ENCODE peak calls at places on chromosomes 16 and 17, in five cellular contexts. One of them, this sample, is unnamed. For H3K9me3, H3K4me1 and H3K27me3, the result is how much of the 10 kb centered on the place peaks cover.

GRCh38 chr17:12133183-12133582 is 112.5 kb downstream of the MAP2K4 start:
- DNase-seq in CD4-positive, CD25-positive, alpha-beta regulatory T cell: no peak
- DNase-seq in BE2C: no peak
- DNase-seq in CD8-positive, alpha-beta memory T cell: no peak
- DNase-seq in cardiac muscle cell: no peak
- DNase-seq in this sample: no peak

GRCh38 chr17:81710514-81711308 is 1.4 kb upstream of the SLC25A10 start:
- DNase-seq in CD4-positive, CD25-positive, alpha-beta regulatory T cell: peak
- DNase-seq in BE2C: no peak
- DNase-seq in CD8-positive, alpha-beta memory T cell: no peak
- DNase-seq in cardiac muscle cell: no peak
- DNase-seq in this sample: no peak

GRCh38 chr16:9079430-9079812 is 12.0 kb upstream of the HAPSTR1 start:
- DNase-seq in CD4-positive, CD25-positive, alpha-beta regulatory T cell: no peak
- DNase-seq in BE2C: no peak
- DNase-seq in CD8-positive, alpha-beta memory T cell: no peak
- DNase-seq in cardiac muscle cell: no peak
- DNase-seq in this sample: no peak

GRCh38 chr16:25210758-25211157 is 6.0 kb upstream of the AQP8 start:
- DNase-seq in CD4-positive, CD25-positive, alpha-beta regulatory T cell: no peak
- DNase-seq in BE2C: no peak
- DNase-seq in CD8-positive, alpha-beta memory T cell: no peak
- DNase-seq in cardiac muscle cell: no peak
- DNase-seq in this sample: no peak

GRCh38 chr17:21296097-21297025 is 11.8 kb downstream of the MAP2K3 start:
- DNase-seq in CD4-positive, CD25-positive, alpha-beta regulatory T cell: no peak
- DNase-seq in BE2C: no peak
- DNase-seq in CD8-positive, alpha-beta memory T cell: no peak
- DNase-seq in cardiac muscle cell: no peak
- DNase-seq in this sample: peak

GRCh38 chr17:6633263-6633662 is 7.2 kb downstream of the KIAA0753 start:
- DNase-seq in CD4-positive, CD25-positive, alpha-beta regulatory T cell: no peak
- DNase-seq in BE2C: no peak
- DNase-seq in CD8-positive, alpha-beta memory T cell: no peak
- DNase-seq in cardiac muscle cell: no peak
- DNase-seq in this sample: no peak

GRCh38 chr17:17350491-17351355 is 47.5 kb downstream of the NT5M start:
- DNase-seq in CD4-positive, CD25-positive, alpha-beta regulatory T cell: no peak
- DNase-seq in BE2C: no peak
- DNase-seq in CD8-positive, alpha-beta memory T cell: no peak
- DNase-seq in cardiac muscle cell: peak
- DNase-seq in this sample: no peak

GRCh38 chr17:59416184-59416583 is 84.7 kb downstream of the YPEL2 start:
- DNase-seq in CD4-positive, CD25-positive, alpha-beta regulatory T cell: peak
- DNase-seq in BE2C: no peak
- DNase-seq in CD8-positive, alpha-beta memory T cell: no peak
- DNase-seq in cardiac muscle cell: peak
- DNase-seq in this sample: no peak

GRCh38 chr16:35193956-35194355 is 1734.5 kb downstream of the TP53TG3F start:
- DNase-seq in CD4-positive, CD25-positive, alpha-beta regulatory T cell: no peak
- DNase-seq in BE2C: no peak
- DNase-seq in CD8-positive, alpha-beta memory T cell: no peak
- DNase-seq in cardiac muscle cell: no peak
- DNase-seq in this sample: no peak
- H3K9me3 ChIP-seq in CD4-positive, CD25-positive, alpha-beta regulatory T cell: under half
- H3K9me3 ChIP-seq in BE2C: under half
- H3K9me3 ChIP-seq in CD8-positive, alpha-beta memory T cell: under half
- H3K9me3 ChIP-seq in cardiac muscle cell: under half
- H3K9me3 ChIP-seq in this sample: under half

DNA sequence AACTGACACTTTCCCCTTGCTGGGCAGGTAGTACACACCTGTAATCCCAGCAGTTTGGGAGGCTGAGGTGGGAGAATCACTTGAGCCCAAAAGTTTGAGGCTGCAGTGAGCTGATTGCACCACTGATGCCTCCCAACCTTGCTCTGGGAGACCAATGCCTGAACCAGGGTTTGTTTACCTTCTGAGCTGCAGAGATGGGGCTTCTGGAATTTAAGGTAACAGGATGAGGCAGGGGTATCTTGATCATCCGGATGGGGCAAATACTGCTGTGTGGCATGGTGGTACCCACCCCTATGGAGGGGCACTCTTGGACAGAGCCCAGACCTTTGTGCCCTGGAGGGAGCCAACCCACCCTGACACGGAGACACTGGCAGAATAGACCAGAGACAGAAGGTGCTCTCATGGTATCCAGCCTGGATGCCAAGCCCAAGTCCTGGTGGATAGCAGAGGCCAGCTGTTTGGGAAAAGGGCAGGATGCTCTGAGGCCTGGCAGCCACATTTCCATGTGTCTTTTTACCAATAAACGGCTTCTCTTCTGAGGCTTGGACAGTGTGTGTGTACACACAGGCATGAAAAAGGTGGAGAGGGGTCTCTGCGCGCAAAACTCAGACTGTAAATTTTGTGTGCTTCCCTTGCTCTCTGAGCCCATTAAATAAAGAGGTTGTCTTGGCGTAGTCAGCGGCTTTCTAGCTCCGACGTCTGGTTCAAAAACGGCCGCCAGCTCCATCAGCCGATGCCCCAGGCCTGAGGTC is 4.4 kb downstream of the ZNF48 start:
- DNase-seq in CD4-positive, CD25-positive, alpha-beta regulatory T cell: no peak
- DNase-seq in BE2C: peak
- DNase-seq in CD8-positive, alpha-beta memory T cell: no peak
- DNase-seq in cardiac muscle cell: no peak
- DNase-seq in this sample: no peak
- H3K4me1 ChIP-seq in CD4-positive, CD25-positive, alpha-beta regulatory T cell: under half
- H3K4me1 ChIP-seq in BE2C: under half
- H3K4me1 ChIP-seq in CD8-positive, alpha-beta memory T cell: under half
- H3K4me1 ChIP-seq in cardiac muscle cell: under half
- H3K4me1 ChIP-seq in this sample: under half

DNA sequence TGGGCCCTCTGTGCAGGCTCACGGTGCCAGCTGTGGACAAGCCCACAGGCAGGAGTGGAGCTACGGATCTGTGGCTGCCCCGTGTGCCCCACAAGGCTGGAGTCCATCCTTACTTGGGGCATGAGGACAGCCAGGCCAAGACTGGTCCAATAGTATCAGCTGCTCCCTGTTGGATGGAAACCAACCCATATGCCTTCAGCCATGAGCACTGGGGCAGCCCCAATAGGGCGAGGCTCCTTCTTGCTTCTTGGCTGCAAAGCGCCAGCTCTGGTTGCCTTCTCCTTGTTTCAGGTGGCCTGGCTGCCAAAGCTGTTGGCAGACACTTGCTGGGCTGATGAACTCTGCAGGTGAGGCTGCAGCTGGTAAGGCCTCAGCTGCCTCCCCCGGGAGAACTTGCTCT is 188.0 kb downstream of the ENGASE start:
- DNase-seq in CD4-positive, CD25-positive, alpha-beta regulatory T cell: no peak
- DNase-seq in BE2C: no peak
- DNase-seq in CD8-positive, alpha-beta memory T cell: no peak
- DNase-seq in cardiac muscle cell: no peak
- DNase-seq in this sample: no peak
- H3K27me3 ChIP-seq in CD4-positive, CD25-positive, alpha-beta regulatory T cell: under half
- H3K27me3 ChIP-seq in BE2C: half or more
- H3K27me3 ChIP-seq in CD8-positive, alpha-beta memory T cell: under half
- H3K27me3 ChIP-seq in cardiac muscle cell: under half
- H3K27me3 ChIP-seq in this sample: under half

GRCh38 chr16:35510701-35511100 is 2051.3 kb downstream of the TP53TG3F start:
- DNase-seq in CD4-positive, CD25-positive, alpha-beta regulatory T cell: no peak
- DNase-seq in BE2C: no peak
- DNase-seq in CD8-positive, alpha-beta memory T cell: no peak
- DNase-seq in cardiac muscle cell: no peak
- DNase-seq in this sample: no peak
- H3K9me3 ChIP-seq in CD4-positive, CD25-positive, alpha-beta regulatory T cell: under half
- H3K9me3 ChIP-seq in BE2C: under half
- H3K9me3 ChIP-seq in CD8-positive, alpha-beta memory T cell: under half
- H3K9me3 ChIP-seq in cardiac muscle cell: under half
- H3K9me3 ChIP-seq in this sample: under half

GRCh38 chr16:82047787-82048186 is 12.7 kb downstream of the HSD17B2 start:
- DNase-seq in CD4-positive, CD25-positive, alpha-beta regulatory T cell: no peak
- DNase-seq in BE2C: no peak
- DNase-seq in CD8-positive, alpha-beta memory T cell: no peak
- DNase-seq in cardiac muscle cell: no peak
- DNase-seq in this sample: no peak

GRCh38 chr16:82049484-82049883 is 14.4 kb downstream of the HSD17B2 start:
- DNase-seq in CD4-positive, CD25-positive, alpha-beta regulatory T cell: no peak
- DNase-seq in BE2C: no peak
- DNase-seq in CD8-positive, alpha-beta memory T cell: no peak
- DNase-seq in cardiac muscle cell: no peak
- DNase-seq in this sample: no peak

GRCh38 chr16:82050506-82050905 is 15.5 kb downstream of the HSD17B2 start:
- DNase-seq in CD4-positive, CD25-positive, alpha-beta regulatory T cell: no peak
- DNase-seq in BE2C: no peak
- DNase-seq in CD8-positive, alpha-beta memory T cell: no peak
- DNase-seq in cardiac muscle cell: no peak
- DNase-seq in this sample: no peak

GRCh38 chr16:82051656-82052055 is 16.6 kb downstream of the HSD17B2 start:
- DNase-seq in CD4-positive, CD25-positive, alpha-beta regulatory T cell: no peak
- DNase-seq in BE2C: no peak
- DNase-seq in CD8-positive, alpha-beta memory T cell: no peak
- DNase-seq in cardiac muscle cell: no peak
- DNase-seq in this sample: no peak

GRCh38 chr16:82050909-82051357 is 15.9 kb downstream of the HSD17B2 start:
- DNase-seq in CD4-positive, CD25-positive, alpha-beta regulatory T cell: no peak
- DNase-seq in BE2C: no peak
- DNase-seq in CD8-positive, alpha-beta memory T cell: no peak
- DNase-seq in cardiac muscle cell: no peak
- DNase-seq in this sample: no peak
- H3K4me1 ChIP-seq in CD4-positive, CD25-positive, alpha-beta regulatory T cell: under half
- H3K4me1 ChIP-seq in BE2C: under half
- H3K4me1 ChIP-seq in CD8-positive, alpha-beta memory T cell: under half
- H3K4me1 ChIP-seq in cardiac muscle cell: under half
- H3K4me1 ChIP-seq in this sample: under half

GRCh38 chr16:17431904-17432625 is 38.7 kb downstream of the XYLT1 start:
- DNase-seq in CD4-positive, CD25-positive, alpha-beta regulatory T cell: no peak
- DNase-seq in BE2C: no peak
- DNase-seq in CD8-positive, alpha-beta memory T cell: no peak
- DNase-seq in cardiac muscle cell: peak
- DNase-seq in this sample: no peak
- H3K27me3 ChIP-seq in CD4-positive, CD25-positive, alpha-beta regulatory T cell: under half
- H3K27me3 ChIP-seq in BE2C: under half
- H3K27me3 ChIP-seq in CD8-positive, alpha-beta memory T cell: under half
- H3K27me3 ChIP-seq in cardiac muscle cell: under half
- H3K27me3 ChIP-seq in this sample: under half

GRCh38 chr16:35506898-35507194 is 2047.4 kb downstream of the TP53TG3F start:
- DNase-seq in CD4-positive, CD25-positive, alpha-beta regulatory T cell: no peak
- DNase-seq in BE2C: no peak
- DNase-seq in CD8-positive, alpha-beta memory T cell: no peak
- DNase-seq in cardiac muscle cell: no peak
- DNase-seq in this sample: no peak
- H3K9me3 ChIP-seq in CD4-positive, CD25-positive, alpha-beta regulatory T cell: under half
- H3K9me3 ChIP-seq in BE2C: under half
- H3K9me3 ChIP-seq in CD8-positive, alpha-beta memory T cell: under half
- H3K9me3 ChIP-seq in cardiac muscle cell: under half
- H3K9me3 ChIP-seq in this sample: under half

GRCh38 chr17:38421224-38421841 is 6.9 kb upstream of the ARHGAP23 start:
- DNase-seq in CD4-positive, CD25-positive, alpha-beta regulatory T cell: no peak
- DNase-seq in BE2C: peak
- DNase-seq in CD8-positive, alpha-beta memory T cell: no peak
- DNase-seq in cardiac muscle cell: peak
- DNase-seq in this sample: peak

GRCh38 chr17:38418693-38419507 is 9.4 kb upstream of the ARHGAP23 start:
- DNase-seq in CD4-positive, CD25-positive, alpha-beta regulatory T cell: no peak
- DNase-seq in BE2C: peak
- DNase-seq in CD8-positive, alpha-beta memory T cell: no peak
- DNase-seq in cardiac muscle cell: peak
- DNase-seq in this sample: no peak

GRCh38 chr17:38419508-38419981 is 8.7 kb upstream of the ARHGAP23 start:
- DNase-seq in CD4-positive, CD25-positive, alpha-beta regulatory T cell: no peak
- DNase-seq in BE2C: no peak
- DNase-seq in CD8-positive, alpha-beta memory T cell: no peak
- DNase-seq in cardiac muscle cell: no peak
- DNase-seq in this sample: no peak

GRCh38 chr17:38421871-38422819 is 6.1 kb upstream of the ARHGAP23 start:
- DNase-seq in CD4-positive, CD25-positive, alpha-beta regulatory T cell: no peak
- DNase-seq in BE2C: no peak
- DNase-seq in CD8-positive, alpha-beta memory T cell: no peak
- DNase-seq in cardiac muscle cell: no peak
- DNase-seq in this sample: peak

DNA sequence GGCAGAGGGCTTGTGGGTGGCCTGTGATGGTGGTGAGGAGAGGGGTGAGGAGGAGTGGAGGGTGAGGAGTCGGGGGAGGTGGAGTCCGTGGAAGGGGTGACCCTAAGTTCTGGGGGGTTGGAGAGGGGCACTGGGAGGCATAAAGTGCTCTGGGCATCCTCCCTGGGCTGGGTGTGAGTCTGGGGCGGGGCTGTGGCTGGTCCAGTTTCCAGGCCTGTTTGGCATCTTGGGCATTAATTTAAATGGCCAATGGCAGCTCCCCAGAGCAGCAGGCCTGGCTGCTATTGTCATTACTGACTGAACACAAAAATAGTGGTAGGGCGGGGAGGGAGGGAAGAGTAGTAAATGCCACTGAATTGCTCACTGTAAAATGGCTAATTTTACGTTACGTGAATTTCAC is 7.7 kb upstream of the ARHGAP23 start:
- DNase-seq in CD4-positive, CD25-positive, alpha-beta regulatory T cell: no peak
- DNase-seq in BE2C: peak
- DNase-seq in CD8-positive, alpha-beta memory T cell: no peak
- DNase-seq in cardiac muscle cell: no peak
- DNase-seq in this sample: no peak
- H3K4me1 ChIP-seq in CD4-positive, CD25-positive, alpha-beta regulatory T cell: under half
- H3K4me1 ChIP-seq in BE2C: under half
- H3K4me1 ChIP-seq in CD8-positive, alpha-beta memory T cell: under half
- H3K4me1 ChIP-seq in cardiac muscle cell: under half
- H3K4me1 ChIP-seq in this sample: half or more

This sample was measured in sigmoid colon.